ENCODE peak calls at places on chromosome 4, in five cellular contexts. K is H9, Q is IMR-90, O is upper lobe of right lung, F is heart left ventricle. I is an unnamed sample. For H3K9me3, the result is how much of the 10 kb centered on the place peaks cover.

GRCh38 chr4:124035364-124036036 is 638.9 kb downstream of the SPRY1 start:
- DNase-seq in K (no peak), Q (no peak), O (no peak), F (no peak), I (no peak)

GRCh38 chr4:121246698-121247097 is 82.6 kb upstream of the TNIP3 start:
- DNase-seq in K (no peak), Q (no peak), O (no peak), F (no peak), I (no peak)

GRCh38 chr4:87406462-87406861 is 15.5 kb upstream of the HSD17B11 start:
- DNase-seq in K (no peak), Q (no peak), O (no peak), F (no peak), I (no peak)

GRCh38 chr4:98673282-98673644 is 14.9 kb upstream of the TSPAN5 start:
- DNase-seq in K (no peak), Q (no peak), O (no peak), F (no peak), I (no peak)

GRCh38 chr4:54005475-54005874 is 58.9 kb downstream of the CHIC2 start:
- DNase-seq in K (no peak), Q (peak), O (no peak), F (no peak), I (no peak)

GRCh38 chr4:163988921-163989320 is 494.4 kb downstream of the TMA16 start:
- DNase-seq in K (peak), Q (no peak), O (no peak), F (no peak), I (no peak)

GRCh38 chr4:146456681-146457080 is 65.1 kb downstream of the SLC10A7 start:
- DNase-seq in K (no peak), Q (no peak), O (no peak), F (no peak), I (no peak)

GRCh38 chr4:168840988-168841681 is 168.9 kb downstream of the CBR4 start:
- DNase-seq in K (peak), Q (no peak), O (no peak), F (peak), I (no peak)

GRCh38 chr4:38377195-38377594 is 286.8 kb upstream of the KLF3 start:
- DNase-seq in K (no peak), Q (no peak), O (no peak), F (no peak), I (no peak)

GRCh38 chr4:19930742-19931141 is 321.0 kb upstream of the SLIT2 start:
- DNase-seq in K (no peak), Q (no peak), O (no peak), F (no peak), I (no peak)

GRCh38 chr4:85774489-85774888 is 299.5 kb downstream of the ARHGAP24 start:
- DNase-seq in K (no peak), Q (no peak), O (no peak), F (no peak), I (no peak)

GRCh38 chr4:150176559-150176958 is 98.3 kb downstream of the DCLK2 start:
- DNase-seq in K (no peak), Q (peak), O (no peak), F (peak), I (no peak)

GRCh38 chr4:157013656-157014055 is 42.1 kb upstream of the PDGFC start:
- DNase-seq in K (no peak), Q (peak), O (no peak), F (no peak), I (no peak)

GRCh38 chr4:84470204-84470785 is 28.8 kb downstream of the NKX6-1 start:
- DNase-seq in K (peak), Q (no peak), O (no peak), F (no peak), I (no peak)

GRCh38 chr4:25857851-25858400 is 4.9 kb downstream of the SEL1L3 start:
- DNase-seq in K (no peak), Q (no peak), O (no peak), F (no peak), I (no peak)

GRCh38 chr4:57154191-57154590 is 44.0 kb upstream of the IGFBP7 start:
- DNase-seq in K (no peak), Q (peak), O (no peak), F (no peak), I (no peak)

GRCh38 chr4:53501561-53501960 is 89.7 kb downstream of the LNX1 start:
- DNase-seq in K (no peak), Q (no peak), O (no peak), F (no peak), I (no peak)

GRCh38 chr4:26161030-26161824 is 159.6 kb upstream of the RBPJ start:
- DNase-seq in K (peak), Q (no peak), O (no peak), F (no peak), I (no peak)

GRCh38 chr4:156021298-156021697 is 67.6 kb upstream of the CTSO start:
- DNase-seq in K (no peak), Q (no peak), O (no peak), F (no peak), I (no peak)

GRCh38 chr4:118369231-118369630 is 16.4 kb upstream of the PRSS12 start:
- DNase-seq in K (no peak), Q (no peak), O (no peak), F (no peak), I (no peak)

GRCh38 chr4:108140328-108140727 is 28.4 kb downstream of the LEF1 start:
- DNase-seq in K (no peak), Q (no peak), O (no peak), F (no peak), I (no peak)

GRCh38 chr4:38049545-38050170 is 89.5 kb downstream of the PTTG2 start:
- DNase-seq in K (no peak), Q (no peak), O (no peak), F (no peak), I (no peak)

GRCh38 chr4:137116144-137116543 is 416.1 kb downstream of the PCDH18 start:
- DNase-seq in K (no peak), Q (peak), O (no peak), F (no peak), I (no peak)

GRCh38 chr4:168877779-168878491 is 132.1 kb downstream of the CBR4 start:
- DNase-seq in K (peak), Q (no peak), O (peak), F (peak), I (no peak)

GRCh38 chr4:55468724-55469123 is 73.0 kb downstream of the TMEM165 start:
- DNase-seq in K (no peak), Q (peak), O (no peak), F (no peak), I (no peak)

GRCh38 chr4:154511990-154512389 is 20.4 kb upstream of the DCHS2 start:
- DNase-seq in K (no peak), Q (no peak), O (no peak), F (no peak), I (no peak)

GRCh38 chr4:124980276-124980752 is 267.8 kb upstream of the ANKRD50 start:
- DNase-seq in K (no peak), Q (peak), O (no peak), F (no peak), I (no peak)

GRCh38 chr4:92303621-92304027 is at the start of gene GRID2:
- DNase-seq in K (peak), Q (peak), O (peak), F (peak), I (no peak)

GRCh38 chr4:19329631-19330030 is 922.1 kb upstream of the SLIT2 start:
- DNase-seq in K (no peak), Q (peak), O (no peak), F (no peak), I (no peak)

GRCh38 chr4:105281016-105281415 is 134.3 kb downstream of the TET2 start:
- DNase-seq in K (no peak), Q (no peak), O (no peak), F (no peak), I (no peak)

GRCh38 chr4:89306486-89307184 is 965 bp downstream of the GPRIN3 start:
- DNase-seq in K (no peak), Q (no peak), O (no peak), F (no peak), I (no peak)

GRCh38 chr4:151205722-151206121 is 71.2 kb upstream of the PRSS48 start:
- DNase-seq in K (no peak), Q (no peak), O (no peak), F (no peak), I (no peak)

GRCh38 chr4:168183717-168184571 is 91.6 kb downstream of the ANXA10 start:
- DNase-seq in K (no peak), Q (peak), O (no peak), F (no peak), I (no peak)

GRCh38 chr4:168527560-168527959 is 30.7 kb downstream of the PALLD start:
- DNase-seq in K (no peak), Q (no peak), O (no peak), F (no peak), I (no peak)

GRCh38 chr4:74375824-74376426 is 11.0 kb downstream of the EREG start:
- DNase-seq in K (no peak), Q (no peak), O (no peak), F (no peak), I (no peak)

GRCh38 chr4:159420162-159421057 is 317.5 kb downstream of the RAPGEF2 start:
- DNase-seq in K (no peak), Q (no peak), O (no peak), F (no peak), I (no peak)

GRCh38 chr4:138843611-138844010 is 172.0 kb upstream of the NOCT start:
- DNase-seq in K (no peak), Q (no peak), O (no peak), F (no peak), I (no peak)

GRCh38 chr4:13522282-13523104 is 21.8 kb downstream of the NKX3-2 start:
- DNase-seq in K (no peak), Q (no peak), O (peak), F (no peak), I (no peak)

GRCh38 chr4:41542526-41543270 is 4.7 kb downstream of the LIMCH1 start:
- DNase-seq in K (no peak), Q (no peak), O (no peak), F (no peak), I (no peak)

GRCh38 chr4:70564033-70564432 is 28.0 kb upstream of the AMBN start:
- DNase-seq in K (no peak), Q (no peak), O (no peak), F (no peak), I (no peak)

DNA sequence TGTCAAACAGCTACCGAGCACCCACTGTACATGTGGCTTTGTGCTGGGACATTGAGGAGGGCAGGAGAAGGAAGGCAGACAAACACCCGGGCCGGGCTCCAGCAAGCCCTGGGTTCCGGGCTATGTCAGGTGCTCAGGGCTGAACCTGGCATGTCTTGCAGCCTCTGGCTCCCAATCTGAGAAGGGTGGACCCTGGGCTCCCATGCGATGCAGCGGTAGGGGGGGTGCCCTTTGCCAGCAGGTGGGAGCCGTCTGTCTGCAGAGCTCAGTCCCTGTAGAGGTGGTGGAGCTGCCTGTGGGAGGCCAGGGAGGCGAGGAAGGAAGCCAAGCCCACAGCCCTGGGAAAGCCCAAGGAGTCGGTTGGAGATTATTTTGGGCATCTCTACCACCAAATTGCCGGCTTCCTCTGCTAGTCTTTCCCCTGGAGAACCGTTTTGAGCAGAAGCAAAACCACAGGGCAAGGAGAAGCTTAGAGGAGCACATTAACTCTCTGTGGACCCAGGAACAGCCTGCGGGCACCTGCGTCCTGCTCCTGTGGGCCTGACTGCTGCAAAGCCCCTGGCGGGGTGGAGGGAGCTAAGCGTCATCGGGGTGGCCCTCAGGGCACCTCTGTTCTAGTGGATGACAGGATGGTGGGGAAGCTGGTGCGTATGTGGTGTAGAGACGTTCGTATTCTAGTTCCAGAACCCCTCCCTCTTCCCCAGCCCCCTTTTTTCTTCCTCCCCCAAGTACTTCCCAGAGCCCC is 10.3 kb downstream of the CPZ start:
- DNase-seq in K (no peak), Q (no peak), O (no peak), F (no peak), I (no peak)
- H3K9me3 ChIP-seq in K (under half), Q (under half), O (under half), F (under half), I (under half)

DNA sequence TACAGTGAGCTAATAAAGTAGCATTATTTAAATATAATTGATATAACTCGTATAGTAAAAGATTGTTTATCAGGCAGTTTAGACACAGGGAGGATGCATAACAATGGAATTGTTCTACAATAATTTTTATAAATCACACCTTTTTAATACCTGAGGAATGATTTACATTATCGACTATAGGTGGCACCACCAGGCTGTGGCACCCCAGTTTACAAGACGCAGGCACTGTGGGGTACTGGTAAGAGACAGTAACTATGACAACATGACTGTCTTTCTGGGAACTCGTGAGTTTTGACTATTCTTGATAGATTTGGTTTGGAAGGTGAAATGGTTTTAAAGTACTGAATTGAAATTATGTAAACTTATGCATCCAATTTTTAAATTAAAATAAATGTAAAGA is 27.1 kb upstream of the STBD1 start:
- DNase-seq in K (no peak), Q (no peak), O (no peak), F (no peak), I (no peak)
- TF ChIP-seq CTCF in K (no peak), Q (no peak), O (peak), F (peak), I (no peak)

GRCh38 chr4:29653221-29653620 is 1066.9 kb upstream of the PCDH7 start:
- DNase-seq in K (no peak), Q (no peak), O (no peak), F (no peak), I (no peak)
- H3K9me3 ChIP-seq in K (under half), Q (under half), O (under half), F (under half), I (under half)

DNA sequence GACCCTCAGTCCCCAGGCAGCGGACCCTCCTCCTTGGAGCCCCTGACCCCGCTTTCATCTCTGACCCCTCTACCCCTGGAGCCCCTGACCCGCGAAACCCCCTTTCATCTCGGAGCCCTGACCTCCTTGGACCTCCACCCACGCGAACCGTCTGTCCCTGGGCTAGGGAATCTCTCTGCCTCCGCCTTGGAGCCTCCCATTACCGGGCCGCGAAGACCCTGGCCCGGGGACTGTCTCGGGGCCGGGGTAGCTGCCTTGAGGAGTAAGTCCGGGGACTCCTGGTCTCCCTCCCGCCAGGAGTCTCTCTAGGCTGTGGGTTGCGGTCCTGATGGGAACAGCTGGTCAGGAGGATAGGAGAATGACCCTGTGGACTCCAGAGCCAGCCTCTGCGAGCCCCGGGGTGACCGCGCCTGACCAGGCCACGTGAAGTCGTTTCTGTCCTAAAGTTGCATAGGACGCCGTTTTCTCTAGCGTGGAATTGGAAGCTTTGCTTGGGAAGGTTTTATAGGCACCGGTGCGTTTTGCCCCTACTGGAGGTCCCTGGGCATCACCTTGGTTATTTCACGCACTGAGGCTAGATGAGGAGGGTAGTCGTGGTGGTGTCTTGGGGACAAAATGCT is 824 bp downstream of the TBC1D14 start:
- DNase-seq in K (no peak), Q (no peak), O (no peak), F (no peak), I (no peak)
- TF ChIP-seq CTCF in K (peak), Q (no peak), O (peak), F (no peak), I (no peak)

DNA sequence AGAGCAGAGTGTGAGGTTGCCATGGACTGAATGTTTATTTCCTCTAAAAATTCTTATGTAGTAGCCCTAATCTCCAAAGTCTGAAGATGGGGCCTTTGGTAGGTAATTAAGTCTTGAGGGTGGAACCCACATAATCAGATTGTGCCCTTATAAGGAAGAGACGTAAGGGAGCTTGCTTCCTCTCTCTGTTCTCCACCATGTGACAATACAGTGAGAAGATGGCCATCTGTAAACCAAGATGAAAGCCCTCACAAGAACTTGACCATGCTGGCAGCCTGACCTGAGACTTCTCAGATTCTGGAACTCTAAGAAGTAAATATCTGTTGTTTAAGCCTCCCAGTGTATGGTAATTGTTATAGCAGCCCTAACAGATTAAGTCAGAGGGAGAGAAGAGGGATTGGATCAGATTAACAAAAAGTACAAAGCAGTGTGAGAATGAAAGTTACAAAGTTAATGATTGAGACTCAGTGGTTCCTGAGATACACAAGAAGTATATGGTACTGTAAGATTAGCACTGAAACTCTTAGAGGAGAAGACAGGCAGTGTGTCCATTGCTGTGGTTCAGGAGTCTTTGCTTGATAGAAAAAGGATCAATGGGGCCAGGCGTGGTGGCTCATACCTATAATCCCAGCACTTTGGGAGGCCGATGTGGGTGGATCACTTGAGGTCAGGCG is 82.5 kb upstream of the GC start:
- DNase-seq in K (no peak), Q (no peak), O (no peak), F (no peak), I (no peak)
- H3K9me3 ChIP-seq in K (under half), Q (under half), O (under half), F (under half), I (under half)

DNA sequence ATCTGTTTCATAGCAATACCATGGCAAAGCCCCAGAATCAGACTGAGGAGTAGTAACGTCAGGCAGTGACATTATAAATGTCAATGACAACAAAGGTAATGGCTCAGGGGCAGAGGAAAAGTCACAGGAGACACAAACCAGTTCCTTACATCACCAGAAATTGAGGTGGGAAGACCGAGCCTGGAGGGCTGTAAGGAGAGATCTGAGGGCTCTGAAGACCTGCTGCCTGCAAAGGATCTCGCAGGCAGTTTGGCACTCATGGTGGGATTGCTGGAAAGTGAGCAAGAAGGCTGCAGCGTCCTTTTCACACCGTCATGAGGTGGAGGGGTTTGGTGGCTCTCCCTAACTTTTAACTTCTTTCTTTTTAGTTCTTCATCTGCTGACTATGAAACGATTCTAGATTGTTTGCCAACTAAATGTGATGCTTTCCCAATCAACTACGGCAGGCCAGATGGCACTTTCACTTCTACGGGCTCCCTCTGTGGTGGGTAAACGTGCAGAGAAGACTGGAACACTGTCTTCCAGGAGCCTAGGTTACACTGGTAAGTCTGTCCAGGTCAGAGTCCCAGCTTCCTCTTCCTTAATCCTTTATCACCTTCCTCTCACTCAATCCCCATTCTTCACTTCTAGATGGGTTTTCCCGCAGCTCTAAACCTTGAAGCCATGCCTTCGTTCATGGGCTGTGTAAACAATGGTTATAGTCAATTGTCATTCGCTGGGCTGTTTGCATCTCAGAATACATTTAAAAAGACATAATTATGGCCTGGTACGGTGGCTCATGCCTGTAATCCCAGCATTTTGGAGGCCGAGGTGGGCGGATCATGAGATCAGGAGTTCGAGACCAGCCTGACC is 58.2 kb downstream of the TBC1D9 start:
- DNase-seq in K (no peak), Q (no peak), O (no peak), F (no peak), I (no peak)
- TF ChIP-seq CTCF in K (no peak), Q (no peak), O (no peak), F (no peak), I (no peak)

I was measured in ascending aorta.